ENCODE peak calls at places on chromosomes 4 and X, in six cellular contexts. A is GM12878, K is suprapubic skin, M is transverse colon, V is K562, H is H1. W is an unnamed sample.

GRCh38 chrX:39821709-39822095 is 276.1 kb downstream of the BCOR start:
- DNase-seq in M (no peak), H (no peak), V (no peak), A (no peak), K (no peak), W (no peak)

GRCh38 chr4:143555676-143556075 is 42.2 kb downstream of the SMARCA5 start:
- DNase-seq in K (no peak), M (no peak), V (no peak), H (no peak), A (no peak), W (peak; percentile 67)

GRCh38 chr4:128130621-128131020 is 69.5 kb downstream of the LARP1B start:
- DNase-seq in H (no peak), A (no peak), V (no peak), K (no peak), M (no peak), W (no peak)

GRCh38 chrX:19875051-19875432 is 12.4 kb downstream of the SH3KBP1 start:
- DNase-seq in A (no peak), M (no peak), K (no peak), V (no peak), H (no peak), W (no peak)

GRCh38 chrX:40644175-40644574 is 3.2 kb downstream of the CXorf38 start:
- DNase-seq in K (no peak), A (no peak), H (no peak), V (no peak), M (no peak), W (no peak)

GRCh38 chrX:30981968-30982367 is 89.9 kb downstream of the FTHL17 start:
- DNase-seq in V (no peak), K (no peak), M (no peak), A (no peak), H (no peak), W (no peak)

GRCh38 chr4:133112641-133113040 is 36.5 kb upstream of the PCDH10 start:
- DNase-seq in M (no peak), K (no peak), A (no peak), H (no peak), V (no peak), W (no peak)

GRCh38 chr4:114911141-114911540 is 202.3 kb downstream of the NDST4 start:
- DNase-seq in H (no peak), A (no peak), V (no peak), M (no peak), K (no peak), W (no peak)

GRCh38 chr4:130808492-130808891 is 1712.5 kb downstream of the C4orf33 start:
- DNase-seq in H (no peak), V (no peak), K (no peak), A (no peak), M (no peak), W (no peak)

GRCh38 chrX:16989750-16990149 is 43.3 kb downstream of the REPS2 start:
- DNase-seq in K (no peak), H (no peak), V (no peak), M (no peak), A (no peak), W (no peak)

GRCh38 chr4:121373841-121374240 is 7.0 kb downstream of the QRFPR start:
- DNase-seq in A (no peak), V (no peak), H (no peak), K (no peak), M (no peak), W (no peak)

GRCh38 chr4:146032234-146032860 is 93.7 kb upstream of the ZNF827 start:
- DNase-seq in H (no peak), A (peak; percentile 41), K (no peak), V (no peak), M (peak; percentile 22), W (no peak)

GRCh38 chr4:123017636-123018390 is 95.4 kb upstream of the NUDT6 start:
- DNase-seq in H (no peak), K (no peak), V (no peak), A (no peak), M (no peak), W (no peak)

GRCh38 chr4:88138561-88138960 is 19.9 kb downstream of the ABCG2 start:
- DNase-seq in H (no peak), K (no peak), V (no peak), A (no peak), M (no peak), W (no peak)

GRCh38 chrX:153706799-153707198 is 17.4 kb downstream of the BCAP31 start:
- DNase-seq in A (no peak), K (no peak), M (no peak), H (no peak), V (no peak), W (no peak)

GRCh38 chr4:38672247-38673071 is 8.5 kb downstream of the KLF3 start:
- DNase-seq in A (no peak), M (no peak), V (peak; percentile 51), K (no peak), H (no peak), W (no peak)
- TF ChIP-seq EP300 in A (no peak), M (no peak), V (no peak), K (no peak), H (no peak), W (no peak)

GRCh38 chr4:45160932-45161331 is 434.6 kb upstream of the GNPDA2 start:
- DNase-seq in H (no peak), M (no peak), V (no peak), K (no peak), A (no peak), W (no peak)
- H3K27ac ChIP-seq in H (no peak overlapping the region), M (no peak overlapping the region), V (no peak overlapping the region), K (no peak overlapping the region), A (no peak overlapping the region), W (no peak overlapping the region)

DNA sequence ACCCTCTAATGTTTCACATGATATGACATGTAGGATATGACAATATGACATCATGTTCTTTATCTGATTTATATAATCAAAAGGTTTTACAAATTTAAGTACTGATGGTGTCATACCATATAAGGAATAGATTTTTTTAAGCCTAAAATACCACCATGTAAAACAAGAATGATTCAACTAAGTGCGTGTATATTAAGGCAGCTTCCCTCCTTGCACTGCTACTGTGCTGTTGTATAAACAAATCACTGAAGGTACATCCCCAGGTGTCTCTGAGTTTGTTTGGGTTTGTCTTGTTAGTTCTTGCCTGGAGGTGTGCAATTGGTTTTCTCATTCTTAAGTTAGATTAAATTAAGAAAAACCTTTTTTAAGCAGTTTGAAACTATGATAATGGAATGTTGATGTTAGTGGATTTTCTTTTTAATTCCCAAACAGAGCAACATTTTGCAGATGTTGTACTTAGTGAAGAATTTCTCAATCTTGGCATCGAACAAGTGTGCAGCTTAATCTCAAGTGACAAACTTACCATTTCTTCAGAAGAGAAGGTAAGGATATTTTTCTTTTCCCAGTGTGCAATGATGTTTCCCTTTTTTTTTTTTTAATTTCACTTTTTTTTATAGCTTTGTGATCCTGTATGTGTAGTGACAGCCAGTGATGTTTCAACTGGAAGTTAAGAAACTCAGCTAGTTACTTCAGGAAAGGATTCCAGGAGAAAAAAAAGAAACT is 33.4 kb upstream of the MSMO1 start:
- DNase-seq in V (no peak), A (no peak), K (no peak), M (no peak), H (no peak), W (no peak)
- H3K4me3 ChIP-seq in V (no peak overlapping the region), A (peak overlapping the region; percentile 11), K (no peak overlapping the region), M (no peak overlapping the region), H (no peak overlapping the region), W (no peak overlapping the region)

GRCh38 chrX:138769918-138770317 is 58.4 kb upstream of the FGF13 start:
- DNase-seq in A (no peak), M (no peak), V (no peak), K (no peak), H (no peak), W (no peak)
- TF ChIP-seq EP300 in A (no peak), M (no peak), V (no peak), K (no peak), H (no peak), W (no peak)

W was measured in upper lobe of left lung.